ENCODE peak calls at places on chromosomes 16 and 17, in nine cellular contexts. I is Peyer's patch, E is lower leg skin, G is HFF-Myc, D is upper lobe of right lung, Y is Caco-2, R is cardiac fibroblast, W is psoas muscle, U is adipocyte. N is an unnamed sample.

GRCh38 chr17:7139400-7139799 is 24.8 kb upstream of the ASGR2 start:
- DNase-seq in I (no peak), E (no peak), G (no peak), D (no peak), Y (no peak), R (no peak), W (no peak), U (no peak), N (no peak)

GRCh38 chr17:7446669-7447068 is 1.8 kb downstream of the CHRNB1 start:
- DNase-seq in I (no peak), E (no peak), G (no peak), D (no peak), Y (no peak), R (no peak), W (no peak), U (no peak), N (no peak)

GRCh38 chr17:80891096-80892018 is 100.3 kb upstream of the CHMP6 start:
- DNase-seq in I (no peak), E (peak), G (peak), D (no peak), Y (no peak), R (peak), W (peak), U (peak), N (peak)

GRCh38 chr17:27230996-27231395 is 62.9 kb upstream of the WSB1 start:
- DNase-seq in I (no peak), E (no peak), G (no peak), D (no peak), Y (no peak), R (no peak), W (no peak), U (no peak), N (no peak)

GRCh38 chr16:83994087-83994486 is 26.0 kb downstream of the NECAB2 start:
- DNase-seq in I (no peak), E (no peak), G (peak), D (peak), Y (no peak), R (peak), W (no peak), U (peak), N (peak)

GRCh38 chr16:188674-189073 is 8.4 kb downstream of the HBQ1 start:
- DNase-seq in I (no peak), E (no peak), G (no peak), D (no peak), Y (no peak), R (no peak), W (no peak), U (no peak), N (no peak)

GRCh38 chr17:17511971-17512858 is 16.0 kb upstream of the RASD1 start:
- DNase-seq in I (peak), E (no peak), G (peak), D (no peak), Y (no peak), R (peak), W (peak), U (peak), N (peak)

GRCh38 chr17:4134756-4135155 is 8.1 kb downstream of the ZZEF1 start:
- DNase-seq in I (no peak), E (no peak), G (no peak), D (no peak), Y (no peak), R (no peak), W (no peak), U (no peak), N (no peak)

GRCh38 chr16:23195415-23195978 is 13.0 kb downstream of the SCNN1G start:
- DNase-seq in I (no peak), E (no peak), G (no peak), D (no peak), Y (no peak), R (no peak), W (no peak), U (no peak), N (no peak)

GRCh38 chr16:66925322-66925840 is at the start of gene RRAD:
- DNase-seq in I (no peak), E (no peak), G (no peak), D (no peak), Y (no peak), R (peak), W (peak), U (peak), N (no peak)

GRCh38 chr17:56785396-56785795 is 48.3 kb downstream of the C17orf67 start:
- DNase-seq in I (no peak), E (no peak), G (no peak), D (no peak), Y (no peak), R (peak), W (no peak), U (peak), N (no peak)

GRCh38 chr16:88665148-88665547 is 2.3 kb upstream of the MVD start:
- DNase-seq in I (no peak), E (no peak), G (no peak), D (no peak), Y (no peak), R (no peak), W (no peak), U (no peak), N (no peak)

GRCh38 chr16:31700530-31701388 is 172.8 kb upstream of the ZNF267 start:
- DNase-seq in I (peak), E (peak), G (no peak), D (peak), Y (peak), R (peak), W (peak), U (peak), N (no peak)

GRCh38 chr17:67011527-67012175 is 32.7 kb upstream of the CACNG1 start:
- DNase-seq in I (no peak), E (no peak), G (no peak), D (no peak), Y (no peak), R (no peak), W (no peak), U (no peak), N (no peak)

GRCh38 chr17:9138161-9138717 is 116.9 kb downstream of the NTN1 start:
- DNase-seq in I (no peak), E (no peak), G (no peak), D (no peak), Y (no peak), R (no peak), W (no peak), U (no peak), N (no peak)

GRCh38 chr17:64387545-64388171 is 3.0 kb downstream of the PECAM1 start:
- DNase-seq in I (no peak), E (no peak), G (no peak), D (peak), Y (no peak), R (no peak), W (peak), U (no peak), N (no peak)

GRCh38 chr17:44324571-44325275 is at the start of gene SLC25A39:
- DNase-seq in I (peak), E (peak), G (no peak), D (peak), Y (peak), R (peak), W (peak), U (peak), N (peak)

GRCh38 chr17:44323359-44324091 is 1.1 kb downstream of the SLC25A39 start:
- DNase-seq in I (no peak), E (no peak), G (no peak), D (no peak), Y (no peak), R (no peak), W (no peak), U (no peak), N (no peak)

GRCh38 chr17:44324092-44324570 is 492 bp downstream of the SLC25A39 start:
- DNase-seq in I (no peak), E (no peak), G (no peak), D (peak), Y (no peak), R (no peak), W (peak), U (peak), N (no peak)

GRCh38 chr17:44327715-44328449 is 3.3 kb upstream of the SLC25A39 start:
- DNase-seq in I (no peak), E (no peak), G (no peak), D (no peak), Y (no peak), R (no peak), W (no peak), U (no peak), N (no peak)

GRCh38 chr17:44326867-44327444 is 2.3 kb upstream of the SLC25A39 start:
- DNase-seq in I (peak), E (peak), G (peak), D (peak), Y (peak), R (peak), W (peak), U (peak), N (peak)
- H3K4me3 ChIP-seq in I (peak), E (no peak), G (no peak), D (peak), Y (no peak), R (no peak), W (peak), U (peak), N (peak)

GRCh38 chr16:86580063-86580797 is 1.9 kb downstream of the FOXL1 start:
- DNase-seq in I (no peak), E (no peak), G (no peak), D (no peak), Y (no peak), R (peak), W (no peak), U (no peak), N (no peak)

GRCh38 chr16:86579268-86580062 is 1.1 kb downstream of the FOXL1 start:
- DNase-seq in I (no peak), E (no peak), G (no peak), D (no peak), Y (no peak), R (peak), W (no peak), U (no peak), N (no peak)

GRCh38 chr16:86577314-86577971 is 906 bp upstream of the FOXL1 start:
- DNase-seq in I (no peak), E (no peak), G (no peak), D (no peak), Y (no peak), R (peak), W (no peak), U (no peak), N (no peak)

GRCh38 chr16:86578056-86578455 is 293 bp upstream of the FOXL1 start:
- DNase-seq in I (no peak), E (no peak), G (peak), D (no peak), Y (no peak), R (peak), W (no peak), U (no peak), N (peak)

DNA sequence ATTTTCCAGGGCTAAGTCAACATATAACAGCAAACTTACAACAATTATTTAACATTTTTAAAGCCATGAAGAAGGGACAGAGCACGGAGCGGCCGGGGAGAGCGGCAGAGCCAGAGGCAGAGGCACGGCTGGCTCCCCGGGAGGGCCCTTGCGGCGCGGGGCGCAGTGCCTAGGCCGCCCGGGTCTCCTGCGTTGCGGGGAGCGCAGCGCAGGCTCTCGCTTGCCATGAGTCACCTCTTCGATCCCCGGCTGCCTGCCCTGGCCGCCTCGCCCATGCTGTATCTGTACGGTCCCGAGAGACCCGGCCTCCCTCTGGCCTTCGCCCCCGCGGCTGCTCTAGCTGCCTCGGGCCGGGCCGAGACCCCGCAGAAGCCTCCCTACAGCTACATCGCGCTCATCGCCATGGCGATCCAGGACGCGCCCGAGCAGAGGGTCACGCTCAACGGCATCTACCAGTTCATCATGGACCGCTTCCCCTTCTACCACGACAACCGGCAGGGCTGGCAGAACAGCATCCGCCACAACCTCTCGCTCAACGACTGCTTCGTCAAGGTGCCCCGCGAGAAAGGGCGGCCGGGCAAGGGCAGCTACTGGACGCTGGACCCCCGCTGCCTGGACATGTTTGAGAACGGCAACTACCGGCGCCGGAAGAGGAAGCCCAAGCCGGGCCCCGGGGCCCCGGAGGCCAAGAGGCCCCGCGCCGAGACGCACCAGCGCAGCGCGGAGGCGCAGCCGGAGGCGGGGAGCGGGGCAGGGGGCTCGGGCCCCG is at the start of gene FOXL1:
- DNase-seq in I (no peak), E (no peak), G (no peak), D (no peak), Y (no peak), R (peak), W (no peak), U (no peak), N (peak)
- H3K4me3 ChIP-seq in I (no peak), E (no peak), G (peak), D (peak), Y (no peak), R (peak), W (peak), U (peak), N (peak)

GRCh38 chr16:81515281-81515680 is 70.7 kb downstream of the CMIP start:
- DNase-seq in I (no peak), E (no peak), G (no peak), D (no peak), Y (no peak), R (no peak), W (peak), U (no peak), N (no peak)

GRCh38 chr16:81514568-81515258 is 70.1 kb downstream of the CMIP start:
- DNase-seq in I (no peak), E (no peak), G (no peak), D (no peak), Y (no peak), R (no peak), W (peak), U (no peak), N (no peak)

GRCh38 chr16:81514041-81514559 is 69.5 kb downstream of the CMIP start:
- DNase-seq in I (no peak), E (no peak), G (no peak), D (no peak), Y (no peak), R (no peak), W (peak), U (no peak), N (no peak)

GRCh38 chr16:81511371-81511770 is 66.8 kb downstream of the CMIP start:
- DNase-seq in I (no peak), E (no peak), G (peak), D (no peak), Y (no peak), R (peak), W (no peak), U (peak), N (no peak)

DNA sequence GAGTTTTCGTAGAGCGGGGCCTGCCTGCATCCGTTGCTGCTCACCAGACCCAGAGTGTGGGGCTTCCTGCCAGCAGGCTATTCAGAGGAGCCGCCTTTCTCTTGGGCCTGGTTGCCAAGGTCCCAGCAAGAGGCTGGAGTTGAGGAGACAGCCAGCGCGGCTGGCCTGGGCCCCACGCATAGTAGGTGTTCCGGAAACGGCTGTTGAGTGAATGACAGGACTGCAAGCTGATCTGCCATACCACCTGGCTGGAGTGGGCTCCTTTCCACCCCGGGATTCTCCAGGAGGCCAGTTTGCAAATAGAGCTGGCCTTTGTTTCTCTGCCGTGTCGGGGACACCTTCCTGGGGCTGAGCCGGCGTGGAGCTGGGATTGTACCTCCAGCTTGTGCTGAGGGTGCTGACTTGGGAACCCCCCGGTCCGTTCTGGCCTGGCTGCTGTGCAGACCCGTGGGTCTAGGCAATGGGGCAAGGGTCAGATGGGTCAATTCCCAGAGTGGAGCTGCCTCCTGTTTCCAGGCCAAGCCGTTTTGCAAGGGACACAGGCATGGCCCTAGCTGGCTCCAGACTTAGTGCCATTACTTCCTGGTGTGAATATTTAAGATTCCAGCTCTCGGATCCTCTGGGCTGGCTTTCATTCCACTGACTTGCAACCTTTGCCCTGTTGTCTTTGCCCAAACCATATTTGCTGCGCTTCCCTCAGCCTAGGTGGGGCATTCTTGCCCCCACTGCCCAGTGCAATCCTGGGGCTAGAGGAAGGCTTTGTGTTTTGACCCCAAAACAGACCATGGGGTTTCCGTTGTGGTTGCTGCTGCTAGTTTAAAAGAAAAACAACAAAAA is 68.8 kb downstream of the CMIP start:
- DNase-seq in I (no peak), E (no peak), G (no peak), D (no peak), Y (peak), R (no peak), W (peak), U (peak), N (no peak)
- H3K4me3 ChIP-seq in I (no peak), E (no peak), G (no peak), D (no peak), Y (no peak), R (no peak), W (no peak), U (peak), N (no peak)

GRCh38 chr17:73304971-73305786 is 6.6 kb downstream of the CDC42EP4 start:
- DNase-seq in I (peak), E (no peak), G (no peak), D (peak), Y (no peak), R (peak), W (peak), U (peak), N (no peak)
- H3K4me3 ChIP-seq in I (no peak), E (no peak), G (peak), D (peak), Y (no peak), R (peak), W (peak), U (peak), N (peak)

DNA sequence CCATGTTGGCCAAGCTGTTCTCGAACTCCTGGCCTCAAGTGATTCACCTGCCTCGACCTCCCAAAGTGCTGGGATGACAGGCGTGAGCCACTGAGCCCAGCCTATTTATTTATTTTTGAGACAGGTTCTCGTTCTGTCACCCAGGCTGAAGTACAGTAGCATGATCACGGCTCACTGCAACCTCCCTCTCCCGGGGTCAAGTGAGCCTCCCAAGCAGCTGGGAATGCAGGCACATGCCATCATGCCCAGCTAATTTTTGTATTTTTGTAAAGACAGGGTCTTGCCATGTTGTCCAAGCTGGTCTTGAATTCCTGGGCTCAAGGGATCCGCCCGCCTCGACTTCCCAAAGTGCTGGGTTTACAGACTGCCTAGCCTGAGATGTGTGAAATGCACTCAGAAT is 10.2 kb upstream of the SEC14L1 start:
- DNase-seq in I (no peak), E (no peak), G (no peak), D (no peak), Y (no peak), R (no peak), W (no peak), U (no peak), N (no peak)
- H3K4me3 ChIP-seq in I (no peak), E (no peak), G (no peak), D (no peak), Y (no peak), R (no peak), W (peak), U (no peak), N (no peak)

DNA sequence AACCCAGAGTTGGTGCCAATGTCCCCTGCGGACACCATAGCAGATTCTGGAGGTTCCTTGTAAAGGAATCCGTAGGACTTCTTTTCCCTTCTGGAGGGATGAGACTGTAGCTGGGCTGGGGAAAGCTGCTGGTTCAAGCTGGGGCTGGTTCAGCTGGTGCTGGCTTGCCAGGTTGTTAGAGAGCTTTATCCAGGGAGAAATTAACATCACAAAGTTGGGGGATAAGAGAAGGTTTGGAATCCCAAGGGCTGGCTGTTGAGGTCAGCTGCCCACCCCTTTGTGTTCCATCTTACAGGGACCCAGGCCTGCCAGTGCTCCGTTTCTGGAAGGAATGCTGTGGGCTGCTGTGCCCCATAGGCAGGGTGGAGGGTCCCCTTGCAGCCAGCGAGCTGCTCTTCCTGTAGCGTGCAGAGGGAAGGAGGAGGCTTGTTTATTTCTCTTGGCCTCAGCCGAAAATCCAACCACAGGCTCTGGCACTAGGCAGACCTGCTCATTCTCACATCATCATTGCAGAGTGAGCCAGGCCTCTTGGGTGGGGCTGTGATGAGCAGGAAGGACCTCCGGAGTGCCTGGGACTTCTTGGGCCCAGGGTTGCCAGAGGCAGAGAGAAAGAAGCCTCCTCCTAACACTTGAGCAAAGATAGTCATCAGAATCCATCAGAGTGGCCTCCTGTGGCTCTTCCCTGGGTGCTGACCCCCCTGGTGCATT is 251.1 kb downstream of the SEC14L1 start:
- DNase-seq in I (no peak), E (peak), G (no peak), D (no peak), Y (no peak), R (peak), W (peak), U (peak), N (peak)
- H3K4me3 ChIP-seq in I (no peak), E (no peak), G (no peak), D (no peak), Y (no peak), R (no peak), W (no peak), U (peak), N (no peak)

GRCh38 chr17:35819456-35819855 is 10.2 kb downstream of the TAF15 start:
- DNase-seq in I (no peak), E (no peak), G (no peak), D (no peak), Y (no peak), R (no peak), W (no peak), U (no peak), N (no peak)
- H3K4me3 ChIP-seq in I (no peak), E (no peak), G (no peak), D (no peak), Y (no peak), R (no peak), W (no peak), U (no peak), N (no peak)